ENCODE peak calls at places on chromosomes 2 and 18, in five cellular contexts. S is PC-9; Y is mesenchymal stem cell; H is CD4-positive, alpha-beta memory T cell; N is psoas muscle. K is an unnamed sample. For H3K4me1, the result is how much of the 10 kb centered on the place peaks cover.

GRCh38 chr2:10170256-10170655 is 47.7 kb downstream of the RRM2 start:
- DNase-seq in S (no peak), Y (peak), H (no peak), N (no peak), K (no peak)

GRCh38 chr18:43661570-43661969 is 384.3 kb upstream of the SYT4 start:
- DNase-seq in S (peak), Y (peak), H (no peak), N (no peak), K (no peak)

GRCh38 chr18:22282311-22283235 is 113.2 kb downstream of the GATA6 start:
- DNase-seq in S (peak), Y (peak), H (peak), N (no peak), K (no peak)

GRCh38 chr2:28612131-28612812 is 116.4 kb downstream of the PLB1 start:
- DNase-seq in S (no peak), Y (no peak), H (no peak), N (no peak), K (no peak)

GRCh38 chr2:151138507-151138906 is 123.2 kb downstream of the RBM43 start:
- DNase-seq in S (no peak), Y (no peak), H (no peak), N (no peak), K (no peak)

GRCh38 chr2:141899740-141900139 is 231.1 kb downstream of the LRP1B start:
- DNase-seq in S (no peak), Y (no peak), H (no peak), N (no peak), K (no peak)

GRCh38 chr2:73920577-73921545 is 5.8 kb upstream of the DGUOK start:
- DNase-seq in S (no peak), Y (peak), H (no peak), N (peak), K (no peak)

GRCh38 chr2:234162876-234163275 is 112.4 kb downstream of the SPP2 start:
- DNase-seq in S (peak), Y (no peak), H (no peak), N (no peak), K (no peak)

GRCh38 chr2:19021100-19021476 is 337.3 kb downstream of the OSR1 start:
- DNase-seq in S (peak), Y (peak), H (no peak), N (no peak), K (no peak)

GRCh38 chr18:69935319-69936190 is 12.1 kb downstream of the CD226 start:
- DNase-seq in S (no peak), Y (no peak), H (peak), N (no peak), K (no peak)

GRCh38 chr2:68027959-68028358 is 34.8 kb downstream of the C1D start:
- DNase-seq in S (no peak), Y (no peak), H (no peak), N (no peak), K (no peak)

GRCh38 chr18:42620585-42620984 is 494.9 kb downstream of the RIT2 start:
- DNase-seq in S (no peak), Y (peak), H (no peak), N (no peak), K (no peak)

GRCh38 chr2:237603718-237604362 is 13.3 kb upstream of the RAB17 start:
- DNase-seq in S (no peak), Y (peak), H (peak), N (no peak), K (no peak)

GRCh38 chr2:56940054-56940453 is 756.3 kb downstream of the CCDC85A start:
- DNase-seq in S (no peak), Y (peak), H (no peak), N (no peak), K (no peak)

GRCh38 chr2:161956751-161957150 is 117.3 kb downstream of the DPP4 start:
- DNase-seq in S (no peak), Y (no peak), H (peak), N (no peak), K (no peak)

GRCh38 chr2:215870986-215871385 is 142.4 kb downstream of the MREG start:
- DNase-seq in S (no peak), Y (no peak), H (no peak), N (no peak), K (no peak)

GRCh38 chr2:43021791-43022500 is 204.5 kb downstream of the ZFP36L2 start:
- DNase-seq in S (peak), Y (no peak), H (no peak), N (no peak), K (no peak)

GRCh38 chr2:24970483-24971299 is 1.1 kb downstream of the DNAJC27 start:
- DNase-seq in S (no peak), Y (peak), H (no peak), N (no peak), K (no peak)

GRCh38 chr2:25788457-25788856 is 89.8 kb downstream of the ASXL2 start:
- DNase-seq in S (no peak), Y (no peak), H (no peak), N (no peak), K (no peak)

GRCh38 chr2:205763708-205764501 is 81.6 kb downstream of the NRP2 start:
- DNase-seq in S (peak), Y (peak), H (no peak), N (peak), K (no peak)

GRCh38 chr2:209525336-209525735 is 101.5 kb downstream of the MAP2 start:
- DNase-seq in S (no peak), Y (peak), H (no peak), N (no peak), K (no peak)

GRCh38 chr2:86491088-86491487 is 49.9 kb downstream of the KDM3A start:
- DNase-seq in S (no peak), Y (no peak), H (no peak), N (no peak), K (no peak)

GRCh38 chr2:30775833-30776232 is 31.4 kb downstream of the CAPN13 start:
- DNase-seq in S (no peak), Y (no peak), H (no peak), N (no peak), K (no peak)

GRCh38 chr2:240856151-240856980 is 12.3 kb upstream of the AGXT start:
- DNase-seq in S (no peak), Y (no peak), H (peak), N (no peak), K (no peak)

GRCh38 chr18:47747260-47747795 is 183.1 kb downstream of the SMAD2 start:
- DNase-seq in S (no peak), Y (no peak), H (no peak), N (no peak), K (no peak)

GRCh38 chr2:188326669-188327301 is 35.1 kb downstream of the GULP1 start:
- DNase-seq in S (no peak), Y (peak), H (no peak), N (no peak), K (no peak)

GRCh38 chr2:219230201-219230540 is 565 bp downstream of the ANKZF1 start:
- DNase-seq in S (peak), Y (peak), H (peak), N (no peak), K (no peak)

DNA sequence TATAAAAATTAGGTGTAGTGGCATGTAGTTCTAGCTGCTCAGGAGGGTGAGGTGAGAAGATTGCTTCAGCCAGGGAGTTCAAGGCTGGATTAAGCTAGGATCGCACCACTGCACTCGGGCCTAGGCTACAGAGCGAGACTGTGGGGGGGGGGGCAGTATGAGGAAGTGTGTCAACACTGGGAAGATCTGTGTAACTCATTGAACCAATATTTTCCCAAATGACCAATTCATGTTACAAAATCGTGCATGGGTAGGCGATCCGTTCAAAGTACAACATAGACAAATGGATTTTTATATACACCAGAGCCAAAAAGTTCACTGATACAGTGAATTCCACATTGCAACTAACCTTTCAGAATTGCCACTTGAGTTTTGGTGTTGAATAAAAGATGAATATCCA is 8.1 kb downstream of the SMAD4 start:
- DNase-seq in S (no peak), Y (no peak), H (no peak), N (peak), K (no peak)
- H3K4me1 ChIP-seq in S (under half), Y (under half), H (half or more), N (half or more), K (under half)

DNA sequence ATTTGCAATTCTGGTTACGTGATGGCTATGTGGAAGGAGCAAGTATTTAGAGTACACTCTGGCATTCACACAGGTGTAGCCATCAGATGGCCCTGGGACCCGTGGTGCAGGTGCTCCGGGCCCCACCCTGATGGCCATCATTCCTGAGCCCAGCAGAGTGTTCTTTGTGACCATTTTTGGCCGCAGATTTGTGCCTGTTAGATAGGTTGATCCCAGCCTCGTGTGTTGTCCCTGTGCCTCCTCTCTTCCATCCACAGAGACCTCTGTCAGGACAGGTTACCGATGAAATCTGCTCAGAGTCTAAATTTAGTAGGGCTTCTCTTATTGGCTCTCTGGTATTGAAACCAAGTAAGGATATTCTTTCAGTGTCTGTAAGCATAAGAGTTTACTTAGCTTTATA is 33.9 kb downstream of the MAPRE2 start:
- DNase-seq in S (no peak), Y (no peak), H (no peak), N (no peak), K (no peak)
- H3K27ac ChIP-seq in S (no peak), Y (no peak), H (no peak), N (peak), K (no peak)

GRCh38 chr2:212107989-212108388 is 430.6 kb downstream of the ERBB4 start:
- DNase-seq in S (no peak), Y (no peak), H (no peak), N (no peak), K (no peak)
- H3K4me3 ChIP-seq in S (no peak), Y (no peak), H (no peak), N (no peak), K (no peak)

GRCh38 chr2:191864623-191865521 is 18.0 kb upstream of the CAVIN2 start:
- DNase-seq in S (no peak), Y (peak), H (no peak), N (no peak), K (no peak)
- H3K4me1 ChIP-seq in S (under half), Y (under half), H (under half), N (under half), K (half or more)

DNA sequence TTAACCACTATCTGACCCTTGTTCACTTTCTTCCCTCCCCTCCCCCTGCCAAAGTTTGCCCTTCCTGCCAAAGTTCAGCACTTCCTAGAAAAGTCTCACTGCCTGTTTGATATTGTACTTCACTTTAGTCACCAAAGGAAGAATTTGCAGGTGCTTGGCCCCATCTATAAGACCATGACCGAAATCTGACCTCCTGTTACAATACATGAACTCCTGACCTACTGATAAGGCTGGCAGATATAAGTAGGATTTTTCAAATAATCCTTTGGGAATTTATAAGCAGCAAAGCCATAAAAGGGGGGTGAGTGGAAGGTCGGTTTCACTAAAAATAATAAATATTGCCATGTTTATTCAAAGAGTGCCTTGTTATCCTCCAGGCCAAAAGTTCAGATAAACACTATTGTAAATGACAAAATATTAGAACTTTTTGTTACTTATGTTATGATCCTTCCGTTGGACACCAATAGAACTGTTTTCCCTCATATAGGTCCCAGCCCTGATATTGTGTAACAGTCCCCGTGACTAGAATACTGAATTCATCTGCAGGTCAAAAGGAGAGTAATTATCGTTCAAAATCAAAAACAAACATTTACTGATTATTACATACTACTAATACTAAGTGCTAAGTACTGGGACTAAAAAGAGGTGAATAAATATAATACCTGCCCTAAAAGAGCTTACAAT is 277.6 kb downstream of the EXOC6B start:
- DNase-seq in S (peak), Y (no peak), H (no peak), N (no peak), K (no peak)
- H3K27ac ChIP-seq in S (peak), Y (no peak), H (no peak), N (no peak), K (no peak)

DNA sequence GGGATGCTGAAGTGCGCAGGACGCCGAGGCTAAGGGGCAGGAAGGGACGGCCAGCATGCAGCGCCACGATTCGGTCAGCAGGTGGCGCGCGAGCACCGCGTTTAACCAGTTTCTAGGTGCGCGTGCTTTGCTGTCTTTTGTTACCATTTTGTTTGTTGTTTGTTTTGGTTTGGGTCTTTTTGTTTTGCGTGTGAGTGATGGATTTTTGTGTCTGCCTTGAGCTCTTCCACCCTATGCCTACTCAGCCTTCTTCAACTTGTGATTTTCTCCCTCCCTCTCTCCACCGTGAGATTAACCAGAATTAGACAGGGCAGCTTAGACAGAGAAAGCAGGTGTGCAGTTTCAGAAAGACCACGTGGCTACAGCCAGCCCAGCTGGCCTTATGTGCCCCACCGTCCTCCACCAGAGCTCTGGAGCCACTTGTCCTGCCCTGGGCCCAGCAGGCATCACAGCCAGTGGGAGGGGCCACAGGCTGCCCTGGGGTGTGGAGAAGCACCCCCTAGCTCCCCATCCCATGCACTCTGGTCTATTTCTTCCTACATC is 180.2 kb downstream of the RNF144A start:
- DNase-seq in S (no peak), Y (peak), H (peak), N (peak), K (no peak)
- H3K4me3 ChIP-seq in S (no peak), Y (peak), H (no peak), N (peak), K (peak)

DNA sequence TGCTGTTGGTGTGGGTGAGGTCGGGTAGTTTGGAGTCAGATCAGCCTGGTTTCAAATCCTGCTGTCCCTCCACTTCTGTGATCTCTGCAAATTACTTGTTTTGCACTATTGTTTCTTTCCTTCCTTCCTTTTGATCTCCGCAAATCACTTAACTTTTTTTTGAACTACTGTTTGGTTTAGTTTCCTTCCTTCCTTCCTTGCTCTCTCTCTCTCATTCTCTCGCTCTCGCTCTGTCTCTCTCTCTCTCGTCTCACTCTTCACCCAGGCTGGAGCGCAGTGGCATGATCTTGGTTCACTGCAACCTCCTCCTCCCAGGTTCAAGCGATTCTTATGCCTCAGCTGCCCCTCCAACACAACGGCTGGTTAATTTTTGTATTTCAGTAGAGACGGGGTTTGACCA is 141.6 kb upstream of the ITGA6 start:
- DNase-seq in S (no peak), Y (no peak), H (no peak), N (no peak), K (no peak)
- H3K4me1 ChIP-seq in S (under half), Y (under half), H (under half), N (under half), K (under half)

GRCh38 chr18:62450546-62451395 is 72.1 kb upstream of the ZCCHC2 start:
- DNase-seq in S (peak), Y (peak), H (no peak), N (peak), K (no peak)
- H3K27ac ChIP-seq in S (peak), Y (peak), H (no peak), N (peak), K (no peak)

GRCh38 chr2:160871953-160872352 is 288.3 kb upstream of the TANK start:
- DNase-seq in S (no peak), Y (no peak), H (no peak), N (no peak), K (no peak)

GRCh38 chr2:160871096-160871495 is 289.1 kb upstream of the TANK start:
- DNase-seq in S (no peak), Y (peak), H (no peak), N (no peak), K (no peak)

GRCh38 chr2:160868891-160869290 is 291.3 kb upstream of the TANK start:
- DNase-seq in S (no peak), Y (peak), H (no peak), N (no peak), K (no peak)

DNA sequence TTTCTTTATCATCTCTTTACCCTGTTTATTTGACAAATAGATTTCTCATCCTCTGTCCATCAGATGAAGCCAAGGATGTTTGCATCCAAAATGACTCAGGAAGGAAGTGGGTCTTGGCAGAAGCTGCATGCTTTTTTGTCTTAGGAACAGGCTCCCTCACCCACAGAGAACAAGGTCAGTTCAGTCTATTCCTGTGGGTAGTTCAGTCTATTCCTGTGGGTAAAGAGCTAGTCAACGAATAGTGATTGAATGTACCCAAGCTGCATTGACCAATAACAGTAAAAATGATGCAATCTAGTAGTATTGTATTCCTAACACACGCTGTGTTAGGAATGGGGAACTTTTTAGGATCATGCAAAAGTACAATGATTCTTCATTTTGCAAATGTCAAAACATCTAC is 290.8 kb upstream of the TANK start:
- DNase-seq in S (no peak), Y (peak), H (no peak), N (no peak), K (no peak)
- H3K4me3 ChIP-seq in S (no peak), Y (no peak), H (no peak), N (no peak), K (no peak)

GRCh38 chr2:101151141-101151858 is at the start of gene TBC1D8:
- DNase-seq in S (peak), Y (peak), H (peak), N (peak), K (peak)

GRCh38 chr2:101152195-101153076 is 1.3 kb upstream of the TBC1D8 start:
- DNase-seq in S (peak), Y (peak), H (no peak), N (peak), K (no peak)

GRCh38 chr2:101153811-101154210 is 2.6 kb upstream of the TBC1D8 start:
- DNase-seq in S (no peak), Y (no peak), H (no peak), N (no peak), K (no peak)

GRCh38 chr2:101151859-101152194 is 645 bp upstream of the TBC1D8 start:
- DNase-seq in S (no peak), Y (peak), H (no peak), N (no peak), K (no peak)

DNA sequence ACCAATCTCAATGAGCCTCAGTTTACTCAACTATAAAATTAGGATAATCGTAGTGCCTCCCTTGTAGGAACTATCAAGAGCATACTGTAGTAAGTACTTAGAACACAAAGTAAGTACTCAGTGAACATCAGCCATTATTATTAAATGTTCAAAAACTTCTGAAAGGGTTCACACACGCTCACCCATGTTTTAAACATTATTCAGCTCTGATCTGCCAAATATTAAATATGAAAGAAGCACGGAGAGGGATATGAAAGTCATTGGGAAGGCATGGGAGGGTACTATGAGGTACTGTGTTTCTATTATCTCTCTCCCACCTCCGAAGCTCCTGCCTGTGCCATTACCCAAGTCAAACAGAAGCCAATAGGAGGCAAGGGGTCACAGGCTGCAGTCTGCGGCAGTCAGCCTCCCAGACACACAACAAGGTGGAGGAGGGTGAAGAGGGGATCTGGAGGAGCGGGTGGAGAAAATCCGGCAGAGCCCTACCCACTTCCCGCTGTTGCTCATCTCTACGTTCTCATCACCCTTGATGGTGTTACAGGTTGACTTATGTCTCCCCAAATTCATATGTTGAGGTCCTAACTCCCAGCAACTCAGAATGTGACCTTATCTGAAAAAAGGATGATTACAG is 2.0 kb upstream of the TBC1D8 start:
- DNase-seq in S (no peak), Y (no peak), H (no peak), N (no peak), K (no peak)
- H3K4me1 ChIP-seq in S (under half), Y (under half), H (under half), N (under half), K (under half)